ENCODE peak calls at places on chromosomes 2 and 18, in five cellular contexts. F is psoas muscle, G is naive B cell, Q is mesenchymal stem cell, V is NCI-H1105. T is an unnamed sample.

GRCh38 chr2:68151037-68151436 is 6.7 kb upstream of the PNO1 start:
- DNase-seq in F (no peak), G (no peak), Q (no peak), V (no peak), T (no peak)

GRCh38 chr2:134360750-134361487 is 107.0 kb downstream of the MGAT5 start:
- DNase-seq in F (no peak), G (no peak), Q (no peak), V (peak; percentile 44), T (peak; percentile 42)

GRCh38 chr2:2587364-2587763 is 256.3 kb upstream of the MYT1L start:
- DNase-seq in F (no peak), G (no peak), Q (no peak), V (no peak), T (no peak)

GRCh38 chr2:127619901-127620705 is 25.9 kb upstream of the GPR17 start:
- DNase-seq in F (no peak), G (no peak), Q (no peak), V (no peak), T (no peak)

GRCh38 chr2:168233726-168234406 is 13.5 kb downstream of the STK39 start:
- DNase-seq in F (no peak), G (no peak), Q (no peak), V (no peak), T (no peak)

GRCh38 chr2:150485114-150485870 is 2.2 kb downstream of the RND3 start:
- DNase-seq in F (peak; percentile 71), G (no peak), Q (peak; percentile 77), V (peak; percentile 80), T (peak; percentile 77)

GRCh38 chr2:174752403-174753037 is 11.8 kb downstream of the CHRNA1 start:
- DNase-seq in F (no peak), G (peak; percentile 40), Q (no peak), V (no peak), T (no peak)

GRCh38 chr2:237405006-237405559 is 8.9 kb downstream of the COL6A3 start:
- DNase-seq in F (no peak), G (no peak), Q (no peak), V (no peak), T (no peak)

GRCh38 chr2:159713691-159714585 is 1.6 kb downstream of the MARCHF7 start:
- DNase-seq in F (no peak), G (no peak), Q (peak; percentile 77), V (peak; percentile 1), T (no peak)

GRCh38 chr2:27322766-27323591 is at the start of gene MPV17:
- DNase-seq in F (peak; percentile 92), G (peak; percentile 82), Q (peak; percentile 94), V (peak; percentile 70), T (peak; percentile 91)

GRCh38 chr2:242088471-242089212 is 219.1 kb downstream of the RTP5 start:
- DNase-seq in F (peak; percentile 92), G (peak; percentile 98), Q (peak; percentile 82), V (peak; percentile 72), T (peak; percentile 93)

GRCh38 chr18:3604626-3605408 is 154.8 kb downstream of the TGIF1 start:
- DNase-seq in F (no peak), G (peak; percentile 10), Q (peak; percentile 96), V (no peak), T (no peak)

GRCh38 chr2:231513746-231514224 is 16.5 kb downstream of the NMUR1 start:
- DNase-seq in F (no peak), G (no peak), Q (no peak), V (no peak), T (no peak)

GRCh38 chr2:12982149-12982584 is 265.4 kb downstream of the TRIB2 start:
- DNase-seq in F (no peak), G (no peak), Q (no peak), V (no peak), T (no peak)

GRCh38 chr2:188494906-188495305 is 203.2 kb downstream of the GULP1 start:
- DNase-seq in F (no peak), G (no peak), Q (no peak), V (no peak), T (no peak)

GRCh38 chr2:201795608-201796477 is 10.5 kb upstream of the CDK15 start:
- DNase-seq in F (no peak), G (no peak), Q (peak; percentile 70), V (no peak), T (no peak)

GRCh38 chr2:106299696-106300095 is 105.6 kb upstream of the UXS1 start:
- DNase-seq in F (no peak), G (no peak), Q (no peak), V (no peak), T (no peak)

GRCh38 chr18:48800479-48800876 is 150.3 kb downstream of the SMAD7 start:
- DNase-seq in F (no peak), G (no peak), Q (no peak), V (no peak), T (peak; percentile 5)

GRCh38 chr2:239558661-239559060 is 157.8 kb upstream of the HDAC4 start:
- DNase-seq in F (no peak), G (no peak), Q (no peak), V (no peak), T (no peak)

GRCh38 chr2:239399404-239399999 is 1.3 kb downstream of the HDAC4 start:
- DNase-seq in F (no peak), G (no peak), Q (peak; percentile 59), V (peak; percentile 58), T (no peak)

GRCh38 chr2:12844511-12844910 is 127.8 kb downstream of the TRIB2 start:
- DNase-seq in F (no peak), G (no peak), Q (no peak), V (no peak), T (peak; percentile 54)

GRCh38 chr18:14940738-14941137 is 192.8 kb downstream of the ANKRD30B start:
- DNase-seq in F (no peak), G (no peak), Q (no peak), V (no peak), T (no peak)

GRCh38 chr2:8545676-8546318 is 136.1 kb upstream of the ID2 start:
- DNase-seq in F (no peak), G (no peak), Q (no peak), V (no peak), T (peak; percentile 17)

GRCh38 chr2:182548031-182548950 is 121.5 kb upstream of the PDE1A start:
- DNase-seq in F (no peak), G (no peak), Q (peak; percentile 47), V (no peak), T (no peak)

GRCh38 chr2:161228511-161229240 is 68.4 kb downstream of the TANK start:
- DNase-seq in F (no peak), G (no peak), Q (no peak), V (no peak), T (no peak)

GRCh38 chr2:39228413-39229209 is 15.2 kb downstream of the CDKL4 start:
- DNase-seq in F (no peak), G (no peak), Q (no peak), V (no peak), T (no peak)

GRCh38 chr2:31079665-31080064 is 58.6 kb downstream of the GALNT14 start:
- DNase-seq in F (no peak), G (no peak), Q (no peak), V (no peak), T (no peak)

GRCh38 chr18:54931152-54931551 is 28.1 kb downstream of the CCDC68 start:
- DNase-seq in F (no peak), G (no peak), Q (no peak), V (no peak), T (no peak)

GRCh38 chr2:42971947-42972736 is 179.8 kb upstream of the HAAO start:
- DNase-seq in F (no peak), G (no peak), Q (peak; percentile 34), V (no peak), T (no peak)

GRCh38 chr2:192604295-192604694 is 409.6 kb upstream of the TMEFF2 start:
- DNase-seq in F (no peak), G (no peak), Q (no peak), V (no peak), T (no peak)

GRCh38 chr2:128775401-128776285 is 457.0 kb upstream of the HS6ST1 start:
- DNase-seq in F (no peak), G (no peak), Q (no peak), V (no peak), T (no peak)

T was measured in left ventricle myocardium inferior.